ENCODE peak calls at places on chromosomes 2 and 18, in ten cellular contexts. T is transverse colon; J is stimulated activated CD4-positive, alpha-beta T cell treated with anti-CD3 and anti-CD28 coated beads, Interleukin-2, amount 100 ng/mL, for 48 hours; K is T-helper 1 cell; M is anterior cingulate cortex; U is HuH-7; I is GM12865; Y is stimulated activated CD8-positive, alpha-beta memory T cell treated with anti-CD3 and anti-CD28 coated beads, Interleukin-15, amount 100 ng/mL, for 1 hour; V is GM10248; E is SW480. P is an unnamed sample.

GRCh38 chr2:159290289-159290907 is 3.9 kb upstream of the WDSUB1 start:
- DNase-seq in T (no peak), J (no peak), K (no peak), M (no peak), U (peak), I (peak), Y (no peak), V (no peak), E (peak), P (no peak)

GRCh38 chr2:179558010-179558911 is 293.6 kb upstream of the SESTD1 start:
- DNase-seq in T (no peak), J (no peak), K (no peak), M (no peak), U (no peak), I (no peak), Y (no peak), V (no peak), E (no peak), P (no peak)

GRCh38 chr18:80075940-80076339 is 33.1 kb upstream of the ADNP2 start:
- DNase-seq in T (no peak), J (no peak), K (no peak), M (no peak), U (no peak), I (no peak), Y (no peak), V (no peak), E (no peak), P (no peak)

GRCh38 chr2:105404736-105405135 is 5.9 kb upstream of the FHL2 start:
- DNase-seq in T (no peak), J (no peak), K (no peak), M (no peak), U (no peak), I (no peak), Y (no peak), V (no peak), E (no peak), P (no peak)

GRCh38 chr2:190504912-190505311 is 29.6 kb downstream of the NEMP2 start:
- DNase-seq in T (no peak), J (no peak), K (no peak), M (no peak), U (no peak), I (no peak), Y (no peak), V (no peak), E (no peak), P (no peak)

GRCh38 chr2:134288814-134289213 is 34.9 kb downstream of the MGAT5 start:
- DNase-seq in T (no peak), J (no peak), K (no peak), M (no peak), U (no peak), I (no peak), Y (no peak), V (no peak), E (no peak), P (no peak)

GRCh38 chr2:213224366-213224765 is 59.9 kb upstream of the SPAG16 start:
- DNase-seq in T (no peak), J (no peak), K (no peak), M (no peak), U (no peak), I (no peak), Y (no peak), V (no peak), E (no peak), P (no peak)

GRCh38 chr2:36373149-36373880 is 17.7 kb downstream of the CRIM1 start:
- DNase-seq in T (peak), J (no peak), K (no peak), M (no peak), U (no peak), I (no peak), Y (no peak), V (no peak), E (no peak), P (no peak)

GRCh38 chr18:9673296-9674251 is 34.5 kb upstream of the RAB31 start:
- DNase-seq in T (peak), J (peak), K (no peak), M (no peak), U (peak), I (peak), Y (no peak), V (peak), E (peak), P (peak)

GRCh38 chr2:49972699-49973098 is 818.4 kb upstream of the FSHR start:
- DNase-seq in T (no peak), J (no peak), K (no peak), M (no peak), U (no peak), I (no peak), Y (no peak), V (no peak), E (no peak), P (no peak)

GRCh38 chr2:239293450-239294430 is 107.1 kb downstream of the HDAC4 start:
- DNase-seq in T (peak), J (peak), K (peak), M (no peak), U (no peak), I (peak), Y (no peak), V (peak), E (no peak), P (no peak)

GRCh38 chr2:30769891-30770462 is 37.3 kb downstream of the CAPN13 start:
- DNase-seq in T (no peak), J (no peak), K (no peak), M (no peak), U (no peak), I (no peak), Y (no peak), V (no peak), E (peak), P (no peak)

GRCh38 chr18:79275992-79276391 is 119.7 kb upstream of the NFATC1 start:
- DNase-seq in T (no peak), J (peak), K (no peak), M (no peak), U (no peak), I (peak), Y (no peak), V (peak), E (no peak), P (no peak)

GRCh38 chr2:216698895-216699294 is 3.5 kb upstream of the IGFBP5 start:
- DNase-seq in T (no peak), J (no peak), K (no peak), M (no peak), U (no peak), I (peak), Y (no peak), V (peak), E (peak), P (peak)

GRCh38 chr2:135904590-135904989 is 28.3 kb upstream of the MCM6 start:
- DNase-seq in T (no peak), J (no peak), K (no peak), M (no peak), U (no peak), I (no peak), Y (no peak), V (no peak), E (no peak), P (no peak)

GRCh38 chr2:26033270-26033768 is 565 bp upstream of the RAB10 start:
- DNase-seq in T (peak), J (no peak), K (no peak), M (no peak), U (peak), I (peak), Y (peak), V (peak), E (peak), P (peak)

GRCh38 chr2:42136832-42137821 is 32.0 kb upstream of the EML4 start:
- DNase-seq in T (no peak), J (no peak), K (no peak), M (no peak), U (no peak), I (no peak), Y (no peak), V (no peak), E (no peak), P (peak)

GRCh38 chr2:55168221-55169154 is 63.6 kb downstream of the CLHC1 start:
- DNase-seq in T (peak), J (peak), K (peak), M (peak), U (peak), I (peak), Y (no peak), V (peak), E (peak), P (no peak)

GRCh38 chr2:206230060-206230890 is 44.2 kb upstream of the ZDBF2 start:
- DNase-seq in T (no peak), J (no peak), K (no peak), M (no peak), U (no peak), I (no peak), Y (no peak), V (no peak), E (no peak), P (no peak)

GRCh38 chr2:238910751-238911351 is 63.0 kb downstream of the TWIST2 start:
- DNase-seq in T (no peak), J (no peak), K (no peak), M (no peak), U (no peak), I (no peak), Y (no peak), V (no peak), E (peak), P (no peak)

GRCh38 chr2:52613064-52613463 is 1154.5 kb upstream of the CHAC2 start:
- DNase-seq in T (no peak), J (no peak), K (no peak), M (no peak), U (peak), I (no peak), Y (no peak), V (no peak), E (peak), P (peak)

GRCh38 chr2:235737396-235737795 is 243.6 kb downstream of the AGAP1 start:
- DNase-seq in T (no peak), J (no peak), K (no peak), M (no peak), U (no peak), I (no peak), Y (no peak), V (no peak), E (no peak), P (no peak)

GRCh38 chr18:59528866-59529265 is 168.4 kb downstream of the CCBE1 start:
- DNase-seq in T (no peak), J (no peak), K (no peak), M (no peak), U (no peak), I (no peak), Y (no peak), V (no peak), E (no peak), P (peak)

GRCh38 chr2:227703280-227703732 is 14.5 kb downstream of the SLC19A3 start:
- DNase-seq in T (no peak), J (no peak), K (no peak), M (no peak), U (no peak), I (no peak), Y (no peak), V (no peak), E (no peak), P (peak)

GRCh38 chr2:146964494-146964893 is 880.3 kb upstream of the ACVR2A start:
- DNase-seq in T (no peak), J (no peak), K (no peak), M (no peak), U (no peak), I (no peak), Y (no peak), V (no peak), E (no peak), P (no peak)

GRCh38 chr18:75936862-75937261 is 509.4 kb upstream of the SMIM21 start:
- DNase-seq in T (no peak), J (no peak), K (no peak), M (no peak), U (no peak), I (no peak), Y (no peak), V (no peak), E (no peak), P (no peak)

GRCh38 chr2:43083710-43084698 is 142.4 kb downstream of the ZFP36L2 start:
- DNase-seq in T (no peak), J (no peak), K (no peak), M (peak), U (no peak), I (no peak), Y (no peak), V (no peak), E (no peak), P (no peak)

GRCh38 chr18:54229660-54230059 is 5.2 kb upstream of the MBD2 start:
- DNase-seq in T (no peak), J (no peak), K (no peak), M (no peak), U (no peak), I (peak), Y (no peak), V (peak), E (no peak), P (no peak)

GRCh38 chr2:38912619-38913018 is 22.9 kb downstream of the ARHGEF33 start:
- DNase-seq in T (no peak), J (no peak), K (no peak), M (no peak), U (no peak), I (no peak), Y (no peak), V (no peak), E (no peak), P (no peak)

GRCh38 chr2:3214827-3215404 is 162.7 kb downstream of the EIPR1 start:
- DNase-seq in T (no peak), J (no peak), K (no peak), M (no peak), U (no peak), I (no peak), Y (no peak), V (no peak), E (no peak), P (no peak)

GRCh38 chr2:43127208-43127940 is 99.0 kb downstream of the ZFP36L2 start:
- DNase-seq in T (peak), J (peak), K (peak), M (no peak), U (peak), I (peak), Y (peak), V (peak), E (peak), P (peak)

GRCh38 chr2:197281421-197281820 is 29.2 kb downstream of the ANKRD44 start:
- DNase-seq in T (no peak), J (no peak), K (no peak), M (no peak), U (no peak), I (no peak), Y (no peak), V (no peak), E (no peak), P (no peak)

GRCh38 chr2:209334188-209335017 is 89.4 kb upstream of the MAP2 start:
- DNase-seq in T (peak), J (peak), K (no peak), M (peak), U (peak), I (peak), Y (no peak), V (peak), E (peak), P (peak)

GRCh38 chr18:3151379-3152264 is 68.1 kb downstream of the MYOM1 start:
- DNase-seq in T (no peak), J (no peak), K (no peak), M (no peak), U (peak), I (peak), Y (no peak), V (peak), E (peak), P (peak)

GRCh38 chr2:70746076-70746475 is 21.9 kb downstream of the ADD2 start:
- DNase-seq in T (no peak), J (no peak), K (no peak), M (no peak), U (no peak), I (no peak), Y (no peak), V (no peak), E (peak), P (no peak)

GRCh38 chr2:98727369-98727749 is 3.6 kb downstream of the MGAT4A start:
- DNase-seq in T (no peak), J (no peak), K (no peak), M (no peak), U (no peak), I (no peak), Y (no peak), V (no peak), E (no peak), P (no peak)

GRCh38 chr2:12727085-12727484 is 10.3 kb downstream of the TRIB2 start:
- DNase-seq in T (no peak), J (no peak), K (no peak), M (no peak), U (no peak), I (no peak), Y (no peak), V (no peak), E (peak), P (no peak)